ENCODE peak calls at places on chromosomes 3 and 15, in seven cellular contexts. Z, P, F, I, M, J and X are unnamed samples.

GRCh38 chr15:77506311-77507150 is 85.8 kb downstream of the HMG20A start:
- DNase-seq in F (no peak), I (no peak), P (no peak), J (peak), Z (no peak), M (no peak), X (no peak)

GRCh38 chr15:58453931-58454793 is 22.4 kb downstream of the LIPC start:
- DNase-seq in P (no peak), M (no peak), Z (no peak), J (peak), I (no peak), F (no peak), X (no peak)

GRCh38 chr3:59856921-59857320 is 807.1 kb upstream of the CFAP20DC start:
- DNase-seq in F (no peak), Z (no peak), J (no peak), P (no peak), M (no peak), I (no peak), X (no peak)

GRCh38 chr3:139534444-139534812 is 5.1 kb downstream of the RBP1 start:
- DNase-seq in M (peak), P (peak), F (no peak), I (peak), J (peak), Z (no peak), X (peak)

GRCh38 chr3:49717539-49718418 is 1.7 kb downstream of the AMIGO3 start:
- DNase-seq in P (no peak), Z (no peak), M (no peak), F (peak), I (no peak), J (no peak), X (no peak)

GRCh38 chr3:44914936-44915335 is 40.5 kb downstream of the TGM4 start:
- DNase-seq in Z (no peak), I (no peak), M (no peak), P (no peak), F (no peak), J (no peak), X (no peak)

GRCh38 chr15:77944002-77944867 is 133.3 kb downstream of the TBC1D2B start:
- DNase-seq in Z (no peak), M (peak), J (peak), I (peak), F (peak), P (peak), X (peak)

GRCh38 chr3:152779649-152780048 is 55.3 kb upstream of the P2RY1 start:
- DNase-seq in P (no peak), J (no peak), Z (peak), I (no peak), M (no peak), F (no peak), X (no peak)

GRCh38 chr3:100260081-100260684 is 609 bp upstream of the TBC1D23 start:
- DNase-seq in J (peak), I (no peak), Z (no peak), F (peak), M (no peak), P (no peak), X (no peak)

GRCh38 chr3:54349231-54349647 is 226.9 kb downstream of the CACNA2D3 start:
- DNase-seq in J (no peak), Z (no peak), F (no peak), M (no peak), P (no peak), I (no peak), X (no peak)

GRCh38 chr15:51368751-51369450 is 27.4 kb downstream of the GLDN start:
- DNase-seq in Z (no peak), P (no peak), J (no peak), M (no peak), I (peak), F (no peak), X (no peak)

GRCh38 chr3:47009225-47010049 is 30.0 kb downstream of the NBEAL2 start:
- DNase-seq in I (peak), F (peak), P (peak), M (no peak), J (peak), Z (no peak), X (peak)
- H3K4me3 ChIP-seq in I (peak), F (no peak), P (peak), M (no peak), J (peak), Z (peak), X (peak)

GRCh38 chr3:143135150-143135549 is 15.6 kb downstream of the CHST2 start:
- DNase-seq in P (peak), F (no peak), M (no peak), I (peak), Z (no peak), J (no peak), X (peak)
- H3K4me3 ChIP-seq in P (no peak), F (no peak), M (no peak), I (no peak), Z (no peak), J (no peak), X (no peak)

DNA sequence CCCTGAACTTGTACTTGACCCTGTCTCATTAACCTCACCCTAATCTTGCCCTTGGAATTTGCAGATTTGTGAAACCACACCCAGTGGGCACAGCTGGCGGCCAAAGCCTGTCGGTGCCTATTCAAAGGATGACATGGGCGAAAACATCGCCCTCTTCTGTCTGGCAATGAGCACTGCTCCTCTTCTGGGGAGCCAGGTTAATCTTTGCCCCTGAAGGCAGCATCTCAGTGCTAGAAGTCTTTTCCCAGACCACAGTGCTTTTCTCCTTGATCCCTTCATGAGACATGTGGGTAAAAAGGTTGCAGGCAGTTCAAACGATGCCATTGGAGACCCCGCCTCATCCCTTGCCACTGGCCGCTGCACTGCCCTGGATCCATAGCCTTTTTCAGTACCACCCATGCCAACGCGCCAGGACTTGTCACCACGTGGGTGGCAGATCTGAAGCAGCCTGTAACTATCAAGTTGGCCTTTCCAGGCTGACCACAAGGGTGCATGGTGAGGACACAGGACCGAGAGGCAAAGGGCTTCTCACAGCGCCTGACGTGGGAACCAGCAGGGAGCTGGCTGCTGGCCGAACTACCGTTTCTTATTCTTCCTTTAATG is 6.5 kb upstream of the DNASE1L3 start:
- DNase-seq in Z (no peak), J (peak), I (no peak), F (peak), P (no peak), M (peak), X (no peak)
- H3K4me3 ChIP-seq in Z (no peak), J (no peak), I (no peak), F (no peak), P (no peak), M (peak), X (no peak)

DNA sequence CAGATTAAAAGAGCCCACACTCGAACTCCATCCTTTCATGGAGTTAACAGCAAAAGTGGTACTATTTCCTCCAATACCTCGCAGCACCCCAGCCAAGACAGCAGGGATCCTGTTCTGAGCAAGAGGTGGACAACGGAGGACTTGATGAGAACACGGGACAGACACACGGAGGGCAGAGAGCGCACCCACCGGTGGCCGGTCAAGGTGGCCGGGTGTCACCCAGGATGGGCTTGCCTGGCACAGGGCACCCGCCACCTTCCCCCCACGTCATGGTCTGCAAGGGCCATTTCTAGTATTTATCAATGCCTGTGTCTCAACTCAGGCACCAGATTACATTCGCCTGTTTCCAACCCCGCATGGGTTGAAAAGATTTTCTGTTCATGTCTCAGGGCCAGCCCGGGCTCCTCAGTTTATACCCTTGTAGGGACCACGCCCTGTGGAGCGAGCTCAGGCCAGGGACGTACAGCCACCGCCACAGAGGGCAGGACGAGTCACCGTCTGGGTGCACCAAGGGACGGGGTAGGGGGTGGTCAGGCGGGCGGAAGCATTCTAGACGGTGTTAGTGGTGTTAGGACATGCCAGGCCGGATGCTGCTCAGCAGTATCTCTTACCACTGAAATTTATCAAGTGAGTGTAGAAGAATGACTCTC is 64.2 kb downstream of the CYFIP1 start:
- DNase-seq in J (no peak), P (no peak), I (no peak), F (no peak), Z (no peak), M (no peak), X (no peak)
- H3K4me3 ChIP-seq in J (no peak), P (no peak), I (no peak), F (no peak), Z (no peak), M (no peak), X (no peak)